ENCODE peak calls at places on chromosomes 7 and 10, in five cellular contexts. B is HCT116, J is T follicular helper cell, G is stomach, K is ACHN. X is an unnamed sample.

GRCh38 chr10:81270051-81270450 is 604.9 kb upstream of the NRG3 start:
- DNase-seq in B (no peak), J (no peak), G (no peak), K (no peak), X (no peak)

GRCh38 chr7:101790566-101791293 is 26.7 kb upstream of the CUX1 start:
- DNase-seq in B (no peak), J (no peak), G (no peak), K (no peak), X (no peak)

GRCh38 chr10:14184841-14185500 is 145.8 kb downstream of the FRMD4A start:
- DNase-seq in B (no peak), J (peak), G (no peak), K (no peak), X (no peak)

GRCh38 chr10:91191581-91191919 is 28.9 kb upstream of the PCGF5 start:
- DNase-seq in B (no peak), J (no peak), G (no peak), K (no peak), X (no peak)

GRCh38 chr10:58385784-58386112 is 538 bp downstream of the TFAM start:
- DNase-seq in B (no peak), J (no peak), G (peak), K (peak), X (no peak)

GRCh38 chr7:124088590-124088989 is 55.7 kb upstream of the TMEM229A start:
- DNase-seq in B (no peak), J (no peak), G (no peak), K (no peak), X (no peak)

GRCh38 chr7:94188350-94188749 is 184.2 kb upstream of the BET1 start:
- DNase-seq in B (no peak), J (no peak), G (no peak), K (no peak), X (no peak)

GRCh38 chr7:12220321-12221046 is 9.4 kb downstream of the TMEM106B start:
- DNase-seq in B (no peak), J (no peak), G (no peak), K (no peak), X (no peak)

GRCh38 chr7:135536160-135536559 is 21.6 kb upstream of the NUP205 start:
- DNase-seq in B (no peak), J (no peak), G (no peak), K (no peak), X (no peak)

GRCh38 chr10:92972066-92972870 is 88.3 kb upstream of the CYP26C1 start:
- DNase-seq in B (peak), J (no peak), G (peak), K (peak), X (no peak)

GRCh38 chr10:26859241-26860025 is 1.3 kb downstream of the ABI1 start:
- DNase-seq in B (no peak), J (no peak), G (no peak), K (no peak), X (no peak)

GRCh38 chr7:112143567-112143966 is 62.6 kb downstream of the DOCK4 start:
- DNase-seq in B (no peak), J (no peak), G (no peak), K (no peak), X (no peak)

GRCh38 chr7:101466871-101467270 is 104.2 kb downstream of the COL26A1 start:
- DNase-seq in B (no peak), J (no peak), G (no peak), K (peak), X (no peak)

GRCh38 chr7:132492841-132493445 is 83.3 kb downstream of the PLXNA4 start:
- DNase-seq in B (no peak), J (no peak), G (no peak), K (no peak), X (no peak)